ENCODE peak calls at places on chromosomes 4 and X, in eight cellular contexts. V is heart right ventricle, D is mesendoderm, A is bronchial epithelial cell, F is heart left ventricle, S is A673, H is adipocyte, N is Karpas-422. C is an unnamed sample.

GRCh38 chr4:183200453-183200852 is 101.4 kb downstream of the WWC2 start:
- DNase-seq in F (peak; percentile 35), D (no peak), N (no peak), A (peak; percentile 90), S (peak; percentile 96), H (peak; percentile 62), V (peak; percentile 22), C (no peak)

GRCh38 chr4:148782284-148782683 is 340.1 kb upstream of the NR3C2 start:
- DNase-seq in D (peak; percentile 98), A (no peak), S (no peak), N (no peak), F (no peak), V (no peak), H (no peak), C (no peak)

GRCh38 chrX:9340619-9341304 is 124.1 kb upstream of the TBL1X start:
- DNase-seq in S (peak; percentile 72), A (no peak), F (peak; percentile 33), D (peak; percentile 47), H (peak; percentile 63), V (peak; percentile 32), N (peak; percentile 53), C (no peak)

GRCh38 chr4:117422272-117422671 is 336.9 kb upstream of the TRAM1L1 start:
- DNase-seq in V (no peak), N (no peak), H (no peak), F (no peak), A (no peak), S (no peak), D (no peak), C (no peak)

GRCh38 chrX:133969191-133969590 is 16.2 kb downstream of the GPC3 start:
- DNase-seq in V (no peak), N (no peak), A (no peak), S (no peak), H (no peak), D (no peak), F (no peak), C (no peak)

GRCh38 chrX:48648299-48648698 is 35.3 kb upstream of the WAS start:
- DNase-seq in N (peak; percentile 61), V (peak; percentile 25), D (peak; percentile 37), H (peak; percentile 51), F (peak; percentile 6), A (peak; percentile 25), S (peak; percentile 58), C (peak; percentile 49)

GRCh38 chr4:8110071-8110986 is 48.3 kb downstream of the ABLIM2 start:
- DNase-seq in D (peak; percentile 97), S (no peak), H (no peak), A (peak; percentile 83), N (no peak), F (no peak), V (no peak), C (no peak)

GRCh38 chr4:3871881-3872833 is 106.0 kb downstream of the ADRA2C start:
- DNase-seq in A (no peak), N (no peak), V (no peak), H (no peak), D (peak; percentile 41), F (no peak), S (no peak), C (no peak)

GRCh38 chr4:155781432-155781831 is 22.6 kb downstream of the GUCY1B1 start:
- DNase-seq in S (no peak), D (no peak), F (no peak), H (no peak), N (no peak), A (no peak), V (no peak), C (no peak)

GRCh38 chrX:119189586-119189985 is 46.5 kb upstream of the PGRMC1 start:
- DNase-seq in F (peak; percentile 49), S (no peak), D (no peak), A (no peak), H (peak; percentile 47), N (no peak), V (peak; percentile 50), C (no peak)

GRCh38 chr4:110287130-110287529 is 88.7 kb upstream of the ELOVL6 start:
- DNase-seq in D (no peak), A (peak; percentile 96), V (no peak), H (peak; percentile 94), S (peak; percentile 63), F (no peak), N (no peak), C (no peak)

GRCh38 chrX:1451251-1451675 is 1.4 kb downstream of the ASMTL start:
- DNase-seq in F (no peak), S (no peak), V (no peak), A (no peak), H (no peak), D (no peak), N (no peak), C (no peak)
- H3K4me3 ChIP-seq in F (peak overlapping the region; percentile 72), S (peak overlapping the region; percentile 97), V (peak overlapping the region; percentile 76), A (no peak overlapping the region), H (peak overlapping the region; percentile 89), D (no peak overlapping the region), N (peak overlapping the region; percentile 95), C (peak overlapping the region; percentile 8)

DNA sequence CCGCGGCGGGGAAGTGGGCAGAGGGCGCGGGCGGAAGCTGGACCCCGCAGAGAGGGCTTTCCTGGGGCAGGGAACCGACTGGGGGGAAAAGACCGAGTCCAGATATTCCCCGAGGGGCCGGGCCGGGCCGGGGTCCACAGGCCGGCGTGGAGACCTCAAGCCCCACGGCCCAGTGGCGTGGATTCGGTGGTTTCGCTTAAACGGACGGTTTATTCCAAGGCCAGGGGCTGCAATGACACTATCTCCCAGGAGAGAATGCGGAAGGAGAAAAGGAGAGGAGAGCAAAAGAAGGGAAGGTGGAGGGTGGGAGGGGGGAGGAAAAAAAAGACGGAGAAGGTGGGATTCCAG is 10.8 kb downstream of the ARX start:
- DNase-seq in D (no peak), V (no peak), F (no peak), N (no peak), S (no peak), H (no peak), A (no peak), C (no peak)
- H3K27me3 ChIP-seq in D (peaks cover 50% of the 10 kb centered on the region), V (peaks cover 75% of the 10 kb centered on the region), F (peaks cover 72% of the 10 kb centered on the region), N (no peaks in the 10 kb centered on the region), S (no peaks in the 10 kb centered on the region), H (peaks cover 65% of the 10 kb centered on the region), A (peaks cover 17% of the 10 kb centered on the region), C (no peaks in the 10 kb centered on the region)

GRCh38 chr4:128553665-128554515 is 255.6 kb upstream of the JADE1 start:
- DNase-seq in N (peak; percentile 53), S (no peak), D (no peak), V (no peak), H (no peak), A (no peak), F (no peak), C (no peak)
- H3K4me3 ChIP-seq in N (peak overlapping the region; percentile 53), S (peak overlapping the region; percentile 50), D (no peak overlapping the region), V (peak overlapping the region; percentile 53), H (peak overlapping the region; percentile 87), A (peak overlapping the region; percentile 46), F (peak overlapping the region; percentile 60), C (no peak overlapping the region)

GRCh38 chr4:76177709-76178108 is 29.5 kb upstream of the NUP54 start:
- DNase-seq in N (no peak), V (no peak), H (peak; percentile 54), A (no peak), D (no peak), F (no peak), S (no peak), C (no peak)

GRCh38 chr4:76175336-76175735 is 27.1 kb upstream of the NUP54 start:
- DNase-seq in D (no peak), H (no peak), V (no peak), F (no peak), N (no peak), A (no peak), S (no peak), C (no peak)

GRCh38 chr4:76179398-76180318 is 31.5 kb upstream of the NUP54 start:
- DNase-seq in S (peak; percentile 72), H (peak; percentile 93), A (peak; percentile 72), V (peak; percentile 82), N (peak; percentile 84), F (peak; percentile 77), D (peak; percentile 85), C (peak; percentile 73)

GRCh38 chr4:76178296-76178695 is 30.1 kb upstream of the NUP54 start:
- DNase-seq in V (no peak), H (no peak), A (no peak), D (no peak), S (peak; percentile 45), F (no peak), N (no peak), C (no peak)

GRCh38 chr4:76174216-76174615 is 26.0 kb upstream of the NUP54 start:
- DNase-seq in S (no peak), N (no peak), F (no peak), H (no peak), D (no peak), A (no peak), V (no peak), C (no peak)
- H3K27me3 ChIP-seq in S (no peaks in the 10 kb centered on the region), N (no peaks in the 10 kb centered on the region), F (no peaks in the 10 kb centered on the region), H (no peaks in the 10 kb centered on the region), D (no peaks in the 10 kb centered on the region), A (no peaks in the 10 kb centered on the region), V (no peaks in the 10 kb centered on the region), C (no peaks in the 10 kb centered on the region)

DNA sequence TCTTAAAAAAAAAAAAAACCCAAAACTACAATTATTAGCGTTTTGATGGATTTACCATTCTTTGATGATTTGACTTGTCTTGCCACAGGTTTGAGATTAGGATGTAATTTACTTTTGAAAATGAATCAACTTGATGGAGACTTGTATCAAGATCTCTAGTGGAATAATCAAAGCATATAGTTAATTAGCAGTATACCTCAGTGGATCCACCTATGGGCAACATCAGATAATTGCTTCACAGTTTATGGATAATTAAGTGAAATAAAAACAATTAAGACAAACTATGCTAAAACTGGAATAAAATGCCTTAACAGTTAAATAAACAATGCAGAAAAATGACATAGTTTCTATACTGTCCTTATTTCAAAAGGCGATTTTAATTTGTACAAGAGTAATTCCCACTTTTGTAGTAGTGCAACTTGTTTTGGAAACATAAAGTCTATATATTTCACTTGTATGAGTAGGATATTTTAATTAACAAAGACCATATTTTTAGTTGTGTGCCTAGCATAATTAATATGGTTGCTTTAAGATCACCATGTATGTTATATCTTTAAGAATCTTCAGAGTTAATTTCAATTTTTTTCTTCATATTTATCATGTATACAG is 4.2 kb downstream of the CPEB2 start:
- DNase-seq in S (peak; percentile 45), F (no peak), V (no peak), N (peak; percentile 63), D (no peak), H (peak; percentile 52), A (peak; percentile 62), C (peak; percentile 7)
- H3K4me3 ChIP-seq in S (peak overlapping the region; percentile 88), F (peak overlapping the region; percentile 99), V (no peak overlapping the region), N (peak overlapping the region; percentile 94), D (no peak overlapping the region), H (peak overlapping the region; percentile 98), A (no peak overlapping the region), C (no peak overlapping the region)

C was measured in naive thymus-derived CD4-positive, alpha-beta T cell.